ENCODE peak calls at places on chromosomes 11 and 22, in four cellular contexts. One of them, this sample, is unnamed.

GRCh38 chr11:67482736-67483497 is at the start of gene AIP:
- DNase-seq in Kasumi-1: peak
- DNase-seq in frontal cortex: peak
- DNase-seq in stimulated activated CD4-positive, alpha-beta T cell treated with anti-CD3 and anti-CD28 coated beads, Interleukin-4, amount 100 ng/mL, for 48 hours: peak
- DNase-seq in this sample: peak

GRCh38 chr11:113856966-113857759 is 18.2 kb downstream of the USP28 start:
- DNase-seq in frontal cortex: no peak
- DNase-seq in Kasumi-1: no peak
- DNase-seq in stimulated activated CD4-positive, alpha-beta T cell treated with anti-CD3 and anti-CD28 coated beads, Interleukin-4, amount 100 ng/mL, for 48 hours: no peak
- DNase-seq in this sample: no peak

GRCh38 chr11:33685061-33685460 is 15.6 kb downstream of the C11orf91 start:
- DNase-seq in Kasumi-1: no peak
- DNase-seq in frontal cortex: no peak
- DNase-seq in stimulated activated CD4-positive, alpha-beta T cell treated with anti-CD3 and anti-CD28 coated beads, Interleukin-4, amount 100 ng/mL, for 48 hours: no peak
- DNase-seq in this sample: no peak

GRCh38 chr11:73257342-73258103 is 14.6 kb upstream of the P2RY6 start:
- DNase-seq in Kasumi-1: no peak
- DNase-seq in stimulated activated CD4-positive, alpha-beta T cell treated with anti-CD3 and anti-CD28 coated beads, Interleukin-4, amount 100 ng/mL, for 48 hours: no peak
- DNase-seq in frontal cortex: no peak
- DNase-seq in this sample: no peak

GRCh38 chr22:49961601-49962011 is 1.0 kb downstream of the PIM3 start:
- DNase-seq in frontal cortex: no peak
- DNase-seq in stimulated activated CD4-positive, alpha-beta T cell treated with anti-CD3 and anti-CD28 coated beads, Interleukin-4, amount 100 ng/mL, for 48 hours: no peak
- DNase-seq in Kasumi-1: no peak
- DNase-seq in this sample: peak

GRCh38 chr11:27228232-27228631 is 134.8 kb downstream of the CCDC34 start:
- DNase-seq in stimulated activated CD4-positive, alpha-beta T cell treated with anti-CD3 and anti-CD28 coated beads, Interleukin-4, amount 100 ng/mL, for 48 hours: no peak
- DNase-seq in frontal cortex: no peak
- DNase-seq in Kasumi-1: no peak
- DNase-seq in this sample: no peak

GRCh38 chr11:11533057-11533456 is 88.7 kb downstream of the GALNT18 start:
- DNase-seq in Kasumi-1: no peak
- DNase-seq in frontal cortex: no peak
- DNase-seq in stimulated activated CD4-positive, alpha-beta T cell treated with anti-CD3 and anti-CD28 coated beads, Interleukin-4, amount 100 ng/mL, for 48 hours: no peak
- DNase-seq in this sample: no peak

GRCh38 chr11:119363874-119364590 is 17.5 kb downstream of the USP2 start:
- DNase-seq in stimulated activated CD4-positive, alpha-beta T cell treated with anti-CD3 and anti-CD28 coated beads, Interleukin-4, amount 100 ng/mL, for 48 hours: peak
- DNase-seq in frontal cortex: peak
- DNase-seq in Kasumi-1: peak
- DNase-seq in this sample: peak

GRCh38 chr11:27464155-27464759 is 8.3 kb downstream of the LGR4 start:
- DNase-seq in stimulated activated CD4-positive, alpha-beta T cell treated with anti-CD3 and anti-CD28 coated beads, Interleukin-4, amount 100 ng/mL, for 48 hours: no peak
- DNase-seq in frontal cortex: no peak
- DNase-seq in Kasumi-1: no peak
- DNase-seq in this sample: no peak

GRCh38 chr11:19567996-19568395 is 144.6 kb upstream of the NAV2 start:
- DNase-seq in Kasumi-1: no peak
- DNase-seq in frontal cortex: no peak
- DNase-seq in stimulated activated CD4-positive, alpha-beta T cell treated with anti-CD3 and anti-CD28 coated beads, Interleukin-4, amount 100 ng/mL, for 48 hours: no peak
- DNase-seq in this sample: no peak

GRCh38 chr11:124798991-124799383 is 1.2 kb downstream of the MSANTD2 start:
- DNase-seq in stimulated activated CD4-positive, alpha-beta T cell treated with anti-CD3 and anti-CD28 coated beads, Interleukin-4, amount 100 ng/mL, for 48 hours: no peak
- DNase-seq in frontal cortex: peak
- DNase-seq in Kasumi-1: no peak
- DNase-seq in this sample: no peak

GRCh38 chr11:13238879-13239514 is 38.6 kb upstream of the BMAL1 start:
- DNase-seq in Kasumi-1: peak
- DNase-seq in frontal cortex: no peak
- DNase-seq in stimulated activated CD4-positive, alpha-beta T cell treated with anti-CD3 and anti-CD28 coated beads, Interleukin-4, amount 100 ng/mL, for 48 hours: peak
- DNase-seq in this sample: peak

GRCh38 chr11:68683952-68684384 is 376 bp upstream of the GAL start:
- DNase-seq in stimulated activated CD4-positive, alpha-beta T cell treated with anti-CD3 and anti-CD28 coated beads, Interleukin-4, amount 100 ng/mL, for 48 hours: no peak
- DNase-seq in Kasumi-1: no peak
- DNase-seq in frontal cortex: no peak
- DNase-seq in this sample: no peak

GRCh38 chr11:116084511-116084910 is 580.3 kb upstream of the CADM1 start:
- DNase-seq in frontal cortex: no peak
- DNase-seq in stimulated activated CD4-positive, alpha-beta T cell treated with anti-CD3 and anti-CD28 coated beads, Interleukin-4, amount 100 ng/mL, for 48 hours: no peak
- DNase-seq in Kasumi-1: no peak
- DNase-seq in this sample: no peak

GRCh38 chr11:63017306-63017974 is 1.8 kb upstream of the SLC22A8 start:
- DNase-seq in frontal cortex: no peak
- DNase-seq in Kasumi-1: no peak
- DNase-seq in stimulated activated CD4-positive, alpha-beta T cell treated with anti-CD3 and anti-CD28 coated beads, Interleukin-4, amount 100 ng/mL, for 48 hours: no peak
- DNase-seq in this sample: no peak

GRCh38 chr22:44661659-44662569 is 40.1 kb upstream of the PRR5 start:
- DNase-seq in frontal cortex: no peak
- DNase-seq in Kasumi-1: no peak
- DNase-seq in stimulated activated CD4-positive, alpha-beta T cell treated with anti-CD3 and anti-CD28 coated beads, Interleukin-4, amount 100 ng/mL, for 48 hours: no peak
- DNase-seq in this sample: no peak

GRCh38 chr22:46136539-46137217 is 13.6 kb upstream of the PPARA start:
- DNase-seq in Kasumi-1: no peak
- DNase-seq in frontal cortex: no peak
- DNase-seq in stimulated activated CD4-positive, alpha-beta T cell treated with anti-CD3 and anti-CD28 coated beads, Interleukin-4, amount 100 ng/mL, for 48 hours: no peak
- DNase-seq in this sample: no peak

GRCh38 chr11:35779409-35779808 is 116.8 kb downstream of the TRIM44 start:
- DNase-seq in frontal cortex: no peak
- DNase-seq in stimulated activated CD4-positive, alpha-beta T cell treated with anti-CD3 and anti-CD28 coated beads, Interleukin-4, amount 100 ng/mL, for 48 hours: no peak
- DNase-seq in Kasumi-1: no peak
- DNase-seq in this sample: no peak

GRCh38 chr11:78961938-78962701 is 387.5 kb upstream of the NARS2 start:
- DNase-seq in stimulated activated CD4-positive, alpha-beta T cell treated with anti-CD3 and anti-CD28 coated beads, Interleukin-4, amount 100 ng/mL, for 48 hours: no peak
- DNase-seq in Kasumi-1: no peak
- DNase-seq in frontal cortex: peak
- DNase-seq in this sample: no peak

GRCh38 chr11:44823920-44824704 is 97.3 kb downstream of the TSPAN18 start:
- DNase-seq in stimulated activated CD4-positive, alpha-beta T cell treated with anti-CD3 and anti-CD28 coated beads, Interleukin-4, amount 100 ng/mL, for 48 hours: no peak
- DNase-seq in frontal cortex: no peak
- DNase-seq in Kasumi-1: no peak
- DNase-seq in this sample: no peak

GRCh38 chr11:81916459-81916858 is 817.2 kb downstream of the FAM181B start:
- DNase-seq in stimulated activated CD4-positive, alpha-beta T cell treated with anti-CD3 and anti-CD28 coated beads, Interleukin-4, amount 100 ng/mL, for 48 hours: no peak
- DNase-seq in frontal cortex: no peak
- DNase-seq in Kasumi-1: no peak
- DNase-seq in this sample: no peak

GRCh38 chr11:22432331-22433065 is 94.3 kb downstream of the SLC17A6 start:
- DNase-seq in stimulated activated CD4-positive, alpha-beta T cell treated with anti-CD3 and anti-CD28 coated beads, Interleukin-4, amount 100 ng/mL, for 48 hours: no peak
- DNase-seq in frontal cortex: no peak
- DNase-seq in Kasumi-1: no peak
- DNase-seq in this sample: peak

GRCh38 chr11:116193321-116194114 is 579.3 kb downstream of the BUD13 start:
- DNase-seq in Kasumi-1: no peak
- DNase-seq in frontal cortex: no peak
- DNase-seq in stimulated activated CD4-positive, alpha-beta T cell treated with anti-CD3 and anti-CD28 coated beads, Interleukin-4, amount 100 ng/mL, for 48 hours: no peak
- DNase-seq in this sample: no peak

GRCh38 chr11:120289426-120289825 is 35.7 kb upstream of the TLCD5 start:
- DNase-seq in stimulated activated CD4-positive, alpha-beta T cell treated with anti-CD3 and anti-CD28 coated beads, Interleukin-4, amount 100 ng/mL, for 48 hours: no peak
- DNase-seq in Kasumi-1: no peak
- DNase-seq in frontal cortex: no peak
- DNase-seq in this sample: no peak

GRCh38 chr11:8959546-8960166 is 4.6 kb downstream of the TMEM9B start:
- DNase-seq in frontal cortex: peak
- DNase-seq in stimulated activated CD4-positive, alpha-beta T cell treated with anti-CD3 and anti-CD28 coated beads, Interleukin-4, amount 100 ng/mL, for 48 hours: no peak
- DNase-seq in Kasumi-1: peak
- DNase-seq in this sample: peak

GRCh38 chr11:62752994-62753735 is 795 bp downstream of the ZBTB3 start:
- DNase-seq in Kasumi-1: no peak
- DNase-seq in stimulated activated CD4-positive, alpha-beta T cell treated with anti-CD3 and anti-CD28 coated beads, Interleukin-4, amount 100 ng/mL, for 48 hours: no peak
- DNase-seq in frontal cortex: no peak
- DNase-seq in this sample: no peak

GRCh38 chr22:19845369-19845722 is 9.3 kb downstream of the GNB1L start:
- DNase-seq in Kasumi-1: no peak
- DNase-seq in stimulated activated CD4-positive, alpha-beta T cell treated with anti-CD3 and anti-CD28 coated beads, Interleukin-4, amount 100 ng/mL, for 48 hours: no peak
- DNase-seq in frontal cortex: no peak
- DNase-seq in this sample: no peak

GRCh38 chr11:41250408-41250807 is 209.0 kb downstream of the LRRC4C start:
- DNase-seq in stimulated activated CD4-positive, alpha-beta T cell treated with anti-CD3 and anti-CD28 coated beads, Interleukin-4, amount 100 ng/mL, for 48 hours: no peak
- DNase-seq in Kasumi-1: no peak
- DNase-seq in frontal cortex: no peak
- DNase-seq in this sample: no peak

GRCh38 chr11:71449596-71449995 is 1.4 kb upstream of the DHCR7 start:
- DNase-seq in stimulated activated CD4-positive, alpha-beta T cell treated with anti-CD3 and anti-CD28 coated beads, Interleukin-4, amount 100 ng/mL, for 48 hours: no peak
- DNase-seq in Kasumi-1: no peak
- DNase-seq in frontal cortex: no peak
- DNase-seq in this sample: no peak